ENCODE peak calls at places on chromosomes 12 and 14, in ten cellular contexts. U, N, M, J, I, D, H, L, T and O are unnamed samples. For H3K4me1, the result is how much of the 10 kb centered on the place peaks cover.

GRCh38 chr12:47754881-47755280 is 3.8 kb downstream of the RAPGEF3 start:
- DNase-seq in I (no peak), L (no peak), J (no peak), D (no peak), M (no peak), H (no peak), U (no peak), N (no peak), T (peak), O (peak)

GRCh38 chr14:71078481-71078880 is 171.2 kb downstream of the PCNX1 start:
- DNase-seq in N (no peak), L (no peak), J (no peak), T (no peak), U (no peak), I (no peak), M (peak), H (no peak), D (no peak), O (no peak)

GRCh38 chr12:31585271-31585670 is 5.7 kb downstream of the DENND5B start:
- DNase-seq in H (no peak), T (no peak), I (no peak), M (peak), J (no peak), U (no peak), L (no peak), N (peak), D (peak), O (no peak)

GRCh38 chr12:24997970-24998582 is 49.2 kb upstream of the BCAT1 start:
- DNase-seq in N (peak), M (no peak), U (no peak), T (no peak), H (no peak), J (no peak), D (no peak), I (no peak), L (no peak), O (no peak)

GRCh38 chr14:75634848-75635247 is 25.8 kb downstream of the ERG28 start:
- DNase-seq in H (no peak), T (peak), I (no peak), J (peak), M (no peak), D (no peak), U (no peak), L (no peak), N (no peak), O (no peak)

GRCh38 chr14:39016733-39017095 is 86.3 kb downstream of the SEC23A start:
- DNase-seq in L (no peak), J (no peak), H (no peak), D (no peak), I (no peak), N (no peak), T (no peak), U (no peak), M (no peak), O (no peak)

GRCh38 chr14:99267871-99268775 is 3.9 kb downstream of the BCL11B start:
- DNase-seq in H (peak), N (no peak), U (no peak), T (no peak), D (no peak), M (no peak), J (no peak), I (no peak), L (no peak), O (no peak)

GRCh38 chr14:32171469-32171868 is 30.4 kb upstream of the RNU6-7 start:
- DNase-seq in N (no peak), J (no peak), H (no peak), T (no peak), I (no peak), M (no peak), L (no peak), U (no peak), D (no peak), O (no peak)

GRCh38 chr14:59918824-59919581 is 941 bp upstream of the LRRC9 start:
- DNase-seq in M (peak), U (no peak), J (peak), L (peak), N (peak), H (no peak), D (peak), I (no peak), T (no peak), O (no peak)

GRCh38 chr14:93150227-93151206 is 34.2 kb downstream of the MOAP1 start:
- DNase-seq in H (no peak), I (no peak), J (no peak), U (no peak), T (no peak), L (no peak), N (no peak), D (peak), M (no peak), O (no peak)

GRCh38 chr14:71209888-71210287 is 302.6 kb downstream of the PCNX1 start:
- DNase-seq in T (no peak), D (no peak), N (no peak), I (no peak), J (no peak), M (no peak), H (no peak), L (no peak), U (no peak), O (no peak)

GRCh38 chr14:65344011-65344410 is 68.5 kb upstream of the FUT8 start:
- DNase-seq in H (no peak), D (no peak), L (no peak), N (no peak), J (no peak), T (peak), M (no peak), I (no peak), U (no peak), O (no peak)

GRCh38 chr12:117091758-117092510 is 7.3 kb downstream of the TESC start:
- DNase-seq in J (no peak), I (no peak), M (no peak), D (no peak), L (no peak), U (no peak), T (no peak), H (no peak), N (no peak), O (no peak)

GRCh38 chr12:124254126-124254525 is 40.8 kb upstream of the RFLNA start:
- DNase-seq in I (no peak), U (no peak), D (no peak), L (no peak), H (no peak), J (no peak), T (no peak), N (no peak), M (no peak), O (no peak)

GRCh38 chr12:25496098-25496587 is 56.9 kb downstream of the LMNTD1 start:
- DNase-seq in N (peak), T (no peak), H (no peak), M (no peak), D (no peak), J (no peak), L (no peak), U (no peak), I (no peak), O (no peak)

GRCh38 chr12:93943766-93944165 is 204.6 kb upstream of the PLXNC1 start:
- DNase-seq in L (no peak), N (peak), H (no peak), M (peak), T (no peak), U (no peak), D (no peak), J (peak), I (no peak), O (peak)

GRCh38 chr14:100375273-100375962 is 52.3 kb downstream of the SLC25A47 start:
- DNase-seq in D (no peak), T (peak), H (peak), M (peak), U (peak), L (peak), N (peak), J (peak), I (peak), O (peak)
- H3K4me1 ChIP-seq in D (under half), T (under half), H (under half), M (under half), U (under half), L (under half), N (under half), J (under half), I (half or more), O (under half)

DNA sequence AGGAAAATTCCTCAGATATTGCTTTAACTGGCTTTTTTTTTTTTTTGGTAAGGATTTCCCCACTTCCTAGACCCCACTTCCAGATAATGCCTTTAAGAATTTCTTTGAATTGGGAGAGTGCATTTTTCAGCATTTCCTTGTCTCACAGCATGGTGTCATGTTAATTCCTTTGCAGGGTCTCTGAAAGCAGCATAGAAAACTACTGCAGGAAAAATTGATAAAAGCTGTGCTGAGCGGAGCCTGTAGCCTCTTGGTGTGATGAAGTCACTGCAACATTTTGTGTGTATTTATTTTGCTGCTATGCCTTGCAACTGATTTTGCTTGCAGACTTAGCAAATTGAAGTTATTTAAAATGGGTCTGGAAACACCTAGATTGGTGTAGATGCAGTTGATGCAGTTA is 2.7 kb downstream of the ANO4 start:
- DNase-seq in N (no peak), H (no peak), L (no peak), J (no peak), U (no peak), M (no peak), T (no peak), I (no peak), D (peak), O (no peak)
- H3K27ac ChIP-seq in N (peak), H (no peak), L (no peak), J (no peak), U (no peak), M (no peak), T (no peak), I (no peak), D (no peak), O (no peak)

DNA sequence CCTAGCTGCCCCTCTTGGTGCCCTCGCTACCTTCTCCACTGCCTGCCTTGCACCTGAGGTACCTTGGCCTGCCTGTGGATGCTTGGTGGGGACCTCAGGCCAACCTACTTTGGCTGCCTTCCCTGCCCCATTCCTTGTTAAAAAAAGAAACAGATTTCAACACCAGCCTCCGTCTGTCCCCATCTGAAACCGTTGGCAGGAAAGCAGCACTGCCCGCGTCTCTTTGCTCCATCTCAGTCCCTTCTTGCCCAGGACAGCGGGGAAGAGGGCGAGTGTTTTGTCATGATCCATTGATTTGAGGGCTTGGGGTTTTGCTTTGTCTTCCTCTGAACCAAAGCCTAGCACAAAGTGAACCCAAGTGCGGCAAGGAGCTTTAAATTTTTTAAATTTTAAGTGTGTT is 5.9 kb downstream of the TPCN1 start:
- DNase-seq in H (no peak), L (no peak), U (no peak), M (no peak), N (no peak), J (no peak), T (no peak), I (peak), D (no peak), O (peak)
- H3K4me1 ChIP-seq in H (under half), L (under half), U (under half), M (under half), N (under half), J (under half), T (under half), I (half or more), D (under half), O (under half)

GRCh38 chr14:103688441-103688840 is 26.8 kb downstream of the XRCC3 start:
- DNase-seq in M (no peak), U (no peak), N (no peak), I (no peak), J (no peak), T (no peak), D (no peak), H (no peak), L (no peak), O (no peak)
- H3K27ac ChIP-seq in M (no peak), U (no peak), N (peak), I (peak), J (no peak), T (no peak), D (no peak), H (no peak), L (no peak), O (no peak)

GRCh38 chr14:89226789-89227489 is 190.1 kb downstream of the FOXN3 start:
- DNase-seq in J (no peak), M (no peak), T (no peak), D (no peak), U (no peak), I (no peak), H (no peak), L (no peak), N (no peak), O (peak)
- H3K4me1 ChIP-seq in J (under half), M (under half), T (under half), D (under half), U (under half), I (under half), H (under half), L (under half), N (under half), O (under half)

GRCh38 chr12:75947171-75947723 is 84.3 kb downstream of the PHLDA1 start:
- DNase-seq in T (no peak), J (no peak), N (no peak), M (peak), I (no peak), U (no peak), D (no peak), H (no peak), L (no peak), O (no peak)

GRCh38 chr12:75943730-75944096 is 87.9 kb downstream of the PHLDA1 start:
- DNase-seq in T (no peak), U (no peak), H (no peak), J (no peak), I (no peak), L (no peak), N (no peak), M (peak), D (no peak), O (no peak)

GRCh38 chr12:75944097-75944904 is 87.3 kb downstream of the PHLDA1 start:
- DNase-seq in U (no peak), L (no peak), M (peak), J (peak), N (peak), D (no peak), H (no peak), I (no peak), T (peak), O (no peak)

GRCh38 chr12:75945581-75945980 is 86.0 kb downstream of the PHLDA1 start:
- DNase-seq in I (no peak), M (no peak), H (no peak), J (no peak), T (no peak), L (no peak), D (no peak), N (no peak), U (no peak), O (no peak)

DNA sequence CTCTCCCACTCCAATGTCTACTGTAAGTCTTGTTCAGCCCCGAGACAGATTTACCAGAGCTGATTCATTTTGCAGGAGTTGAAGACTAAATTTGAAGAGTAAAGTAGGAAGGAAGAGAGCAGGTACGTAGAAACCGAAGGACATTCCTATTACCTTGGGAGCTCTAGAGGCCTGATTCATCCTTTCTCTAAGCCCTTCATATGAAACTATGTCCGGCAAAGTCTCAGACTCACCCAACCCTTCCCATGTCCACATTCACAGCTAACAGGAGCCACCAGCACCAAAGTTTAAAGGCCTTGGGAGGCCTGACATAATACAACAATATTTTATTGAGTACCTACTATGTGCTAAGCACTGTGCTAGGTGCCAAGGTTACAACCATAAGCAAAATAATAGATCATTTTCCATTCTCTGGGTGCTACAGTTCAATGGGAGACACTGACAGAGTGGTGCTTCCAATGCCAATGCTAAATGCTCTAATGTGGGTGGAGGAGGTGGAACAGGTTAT is 86.6 kb downstream of the PHLDA1 start:
- DNase-seq in N (no peak), T (no peak), H (no peak), I (no peak), J (no peak), M (no peak), L (no peak), U (no peak), D (no peak), O (no peak)
- H3K27ac ChIP-seq in N (peak), T (peak), H (no peak), I (no peak), J (peak), M (peak), L (no peak), U (no peak), D (no peak), O (no peak)

DNA sequence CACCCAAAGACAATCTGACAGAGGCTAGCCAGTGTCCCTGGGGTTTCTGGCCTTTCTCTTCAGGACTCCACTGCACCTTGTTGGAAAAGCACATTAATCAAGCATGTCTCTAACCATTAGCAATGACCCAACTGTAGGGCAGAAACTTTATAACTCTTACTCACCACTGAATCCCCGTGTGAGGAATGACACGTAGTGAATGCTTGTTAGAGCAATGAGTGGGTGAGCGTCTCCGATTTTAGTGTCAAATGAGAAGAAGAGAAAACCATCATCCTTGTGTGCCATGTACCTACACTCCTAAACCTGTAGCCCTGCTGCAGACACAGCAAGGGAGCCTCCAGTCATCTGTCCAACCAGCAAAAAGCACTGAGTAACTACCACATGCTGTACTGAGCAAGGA is 56.5 kb upstream of the GPR68 start:
- DNase-seq in U (no peak), D (no peak), N (peak), L (no peak), J (no peak), T (no peak), M (no peak), I (no peak), H (no peak), O (no peak)
- H3K4me1 ChIP-seq in U (under half), D (under half), N (under half), L (under half), J (under half), T (under half), M (under half), I (under half), H (under half), O (under half)

GRCh38 chr12:68286396-68286795 is 33.0 kb upstream of the IL22 start:
- DNase-seq in N (no peak), J (no peak), M (no peak), L (no peak), D (no peak), U (no peak), H (no peak), I (no peak), T (no peak), O (no peak)

GRCh38 chr12:68279227-68280054 is 26.0 kb upstream of the IL22 start:
- DNase-seq in M (no peak), J (no peak), H (no peak), D (no peak), U (no peak), I (no peak), T (no peak), L (no peak), N (peak), O (no peak)

GRCh38 chr12:68276400-68276930 is 23.1 kb upstream of the IL22 start:
- DNase-seq in J (no peak), D (no peak), I (no peak), M (no peak), L (no peak), H (no peak), N (no peak), U (no peak), T (no peak), O (no peak)

GRCh38 chr12:68280240-68280639 is 26.8 kb upstream of the IL22 start:
- DNase-seq in M (no peak), L (no peak), T (no peak), U (no peak), H (no peak), D (no peak), I (no peak), N (no peak), J (no peak), O (no peak)

GRCh38 chr12:68281685-68282084 is 28.3 kb upstream of the IL22 start:
- DNase-seq in M (no peak), N (no peak), I (no peak), U (no peak), H (no peak), L (no peak), D (no peak), J (no peak), T (no peak), O (no peak)
- H3K27ac ChIP-seq in M (no peak), N (no peak), I (no peak), U (no peak), H (no peak), L (no peak), D (no peak), J (no peak), T (no peak), O (no peak)

DNA sequence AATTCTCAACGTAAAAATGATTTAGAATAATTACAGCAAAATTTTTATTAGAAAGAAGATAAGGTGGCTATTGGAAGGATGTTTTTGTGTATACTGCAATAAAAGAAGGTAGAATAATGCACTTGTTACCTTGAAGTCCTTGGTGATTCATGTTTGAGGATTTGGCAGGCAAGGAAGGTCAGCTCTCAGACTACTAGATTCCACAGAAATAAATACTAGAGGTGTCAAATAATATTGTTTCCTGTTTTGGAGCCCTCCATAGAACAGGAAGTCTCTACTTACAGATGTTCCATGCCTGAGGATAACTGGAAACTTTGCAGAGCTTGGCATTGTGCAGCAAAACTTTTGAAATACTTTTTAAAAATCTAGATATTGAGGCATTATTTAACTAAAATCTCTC is 284.3 kb upstream of the SYT1 start:
- DNase-seq in U (no peak), D (no peak), I (no peak), L (no peak), H (no peak), N (no peak), T (no peak), M (no peak), J (no peak), O (no peak)
- H3K4me1 ChIP-seq in U (under half), D (under half), I (under half), L (under half), H (under half), N (under half), T (under half), M (under half), J (under half), O (under half)

GRCh38 chr14:77067632-77068514 is 30.2 kb upstream of the CIPC start:
- DNase-seq in D (peak), I (peak), M (peak), H (peak), L (peak), T (peak), U (peak), N (peak), J (peak), O (peak)

GRCh38 chr14:77071938-77072388 is 26.1 kb upstream of the CIPC start:
- DNase-seq in J (peak), N (peak), T (peak), U (no peak), M (no peak), H (no peak), I (no peak), D (no peak), L (no peak), O (no peak)

GRCh38 chr14:77066555-77067172 is 31.4 kb upstream of the CIPC start:
- DNase-seq in H (no peak), T (no peak), L (no peak), I (no peak), N (no peak), M (no peak), J (no peak), D (no peak), U (no peak), O (no peak)

GRCh38 chr14:77068515-77069200 is 29.4 kb upstream of the CIPC start:
- DNase-seq in U (no peak), I (no peak), J (no peak), D (no peak), L (no peak), N (no peak), T (no peak), M (no peak), H (no peak), O (no peak)

GRCh38 chr14:77069551-77069950 is 28.5 kb upstream of the CIPC start:
- DNase-seq in H (no peak), J (no peak), T (no peak), N (no peak), L (no peak), M (no peak), U (no peak), I (no peak), D (no peak), O (peak)
- H3K27ac ChIP-seq in H (no peak), J (no peak), T (no peak), N (no peak), L (no peak), M (peak), U (no peak), I (peak), D (no peak), O (peak)